ENCODE peak calls at places on chromosomes 16 and 17, in eight cellular contexts. One of them, this sample, is unnamed.

GRCh38 chr16:66326995-66327513 is 39.4 kb upstream of the CDH5 start:
- DNase-seq in WERI-Rb-1: peak
- DNase-seq in neural progenitor cell: no peak
- DNase-seq in keratinocyte: no peak
- DNase-seq in HCT116: no peak
- DNase-seq in IMR-90: no peak
- DNase-seq in AG04449: no peak
- DNase-seq in fibroblast of lung: no peak
- DNase-seq in this sample: no peak

GRCh38 chr16:85227924-85228462 is 115.7 kb upstream of the CIBAR2 start:
- DNase-seq in WERI-Rb-1: no peak
- DNase-seq in neural progenitor cell: peak
- DNase-seq in keratinocyte: no peak
- DNase-seq in HCT116: no peak
- DNase-seq in IMR-90: peak
- DNase-seq in AG04449: no peak
- DNase-seq in fibroblast of lung: peak
- DNase-seq in this sample: no peak

GRCh38 chr16:73713817-73714495 is 582.7 kb upstream of the PSMD7 start:
- DNase-seq in WERI-Rb-1: peak
- DNase-seq in neural progenitor cell: peak
- DNase-seq in keratinocyte: no peak
- DNase-seq in HCT116: peak
- DNase-seq in IMR-90: peak
- DNase-seq in AG04449: no peak
- DNase-seq in fibroblast of lung: no peak
- DNase-seq in this sample: no peak

GRCh38 chr16:2751577-2752034 is 832 bp upstream of the SRRM2 start:
- DNase-seq in WERI-Rb-1: peak
- DNase-seq in neural progenitor cell: no peak
- DNase-seq in keratinocyte: no peak
- DNase-seq in HCT116: peak
- DNase-seq in IMR-90: no peak
- DNase-seq in AG04449: no peak
- DNase-seq in fibroblast of lung: peak
- DNase-seq in this sample: no peak

GRCh38 chr17:32720671-32721070 is 156.3 kb downstream of the MYO1D start:
- DNase-seq in WERI-Rb-1: no peak
- DNase-seq in neural progenitor cell: no peak
- DNase-seq in keratinocyte: no peak
- DNase-seq in HCT116: no peak
- DNase-seq in IMR-90: no peak
- DNase-seq in AG04449: no peak
- DNase-seq in fibroblast of lung: no peak
- DNase-seq in this sample: peak

GRCh38 chr16:30519120-30520049 is 7.0 kb downstream of the ZNF768 start:
- DNase-seq in WERI-Rb-1: no peak
- DNase-seq in neural progenitor cell: no peak
- DNase-seq in keratinocyte: no peak
- DNase-seq in HCT116: no peak
- DNase-seq in IMR-90: no peak
- DNase-seq in AG04449: no peak
- DNase-seq in fibroblast of lung: no peak
- DNase-seq in this sample: no peak

GRCh38 chr17:17269926-17270773 is 10.9 kb downstream of the COPS3 start:
- DNase-seq in WERI-Rb-1: peak
- DNase-seq in neural progenitor cell: peak
- DNase-seq in keratinocyte: no peak
- DNase-seq in HCT116: peak
- DNase-seq in IMR-90: no peak
- DNase-seq in AG04449: no peak
- DNase-seq in fibroblast of lung: no peak
- DNase-seq in this sample: no peak

GRCh38 chr16:15457958-15458357 is 23.6 kb downstream of the BMERB1 start:
- DNase-seq in WERI-Rb-1: no peak
- DNase-seq in neural progenitor cell: no peak
- DNase-seq in keratinocyte: no peak
- DNase-seq in HCT116: no peak
- DNase-seq in IMR-90: no peak
- DNase-seq in AG04449: no peak
- DNase-seq in fibroblast of lung: no peak
- DNase-seq in this sample: no peak

GRCh38 chr16:58458634-58459343 is 41.2 kb upstream of the NDRG4 start:
- DNase-seq in WERI-Rb-1: no peak
- DNase-seq in neural progenitor cell: no peak
- DNase-seq in keratinocyte: no peak
- DNase-seq in HCT116: no peak
- DNase-seq in IMR-90: no peak
- DNase-seq in AG04449: no peak
- DNase-seq in fibroblast of lung: no peak
- DNase-seq in this sample: no peak

GRCh38 chr16:28575446-28576109 is 21.3 kb downstream of the SULT1A2 start:
- DNase-seq in WERI-Rb-1: no peak
- DNase-seq in neural progenitor cell: no peak
- DNase-seq in keratinocyte: no peak
- DNase-seq in HCT116: no peak
- DNase-seq in IMR-90: no peak
- DNase-seq in AG04449: no peak
- DNase-seq in fibroblast of lung: no peak
- DNase-seq in this sample: no peak

GRCh38 chr17:83183150-83183820 is 103.9 kb downstream of the METRNL start:
- DNase-seq in WERI-Rb-1: peak
- DNase-seq in neural progenitor cell: no peak
- DNase-seq in keratinocyte: no peak
- DNase-seq in HCT116: no peak
- DNase-seq in IMR-90: no peak
- DNase-seq in AG04449: no peak
- DNase-seq in fibroblast of lung: no peak
- DNase-seq in this sample: no peak

GRCh38 chr16:24819462-24820040 is 26.2 kb upstream of the SLC5A11 start:
- DNase-seq in WERI-Rb-1: no peak
- DNase-seq in neural progenitor cell: no peak
- DNase-seq in keratinocyte: no peak
- DNase-seq in HCT116: no peak
- DNase-seq in IMR-90: peak
- DNase-seq in AG04449: no peak
- DNase-seq in fibroblast of lung: no peak
- DNase-seq in this sample: no peak

GRCh38 chr16:70644763-70645597 is 1.4 kb upstream of the IL34 start:
- DNase-seq in WERI-Rb-1: no peak
- DNase-seq in neural progenitor cell: no peak
- DNase-seq in keratinocyte: no peak
- DNase-seq in HCT116: no peak
- DNase-seq in IMR-90: no peak
- DNase-seq in AG04449: no peak
- DNase-seq in fibroblast of lung: no peak
- DNase-seq in this sample: no peak

GRCh38 chr17:46785696-46786095 is 32.8 kb downstream of the WNT3 start:
- DNase-seq in WERI-Rb-1: no peak
- DNase-seq in neural progenitor cell: peak
- DNase-seq in keratinocyte: no peak
- DNase-seq in HCT116: no peak
- DNase-seq in IMR-90: no peak
- DNase-seq in AG04449: no peak
- DNase-seq in fibroblast of lung: no peak
- DNase-seq in this sample: no peak

GRCh38 chr16:76800196-76800595 is 390.8 kb upstream of the MON1B start:
- DNase-seq in WERI-Rb-1: no peak
- DNase-seq in neural progenitor cell: no peak
- DNase-seq in keratinocyte: no peak
- DNase-seq in HCT116: no peak
- DNase-seq in IMR-90: no peak
- DNase-seq in AG04449: no peak
- DNase-seq in fibroblast of lung: no peak
- DNase-seq in this sample: no peak

GRCh38 chr16:67632415-67633172 is 12.3 kb upstream of the CARMIL2 start:
- DNase-seq in WERI-Rb-1: no peak
- DNase-seq in neural progenitor cell: no peak
- DNase-seq in keratinocyte: no peak
- DNase-seq in HCT116: no peak
- DNase-seq in IMR-90: peak
- DNase-seq in AG04449: peak
- DNase-seq in fibroblast of lung: no peak
- DNase-seq in this sample: no peak

GRCh38 chr16:69942627-69943170 is 8.4 kb upstream of the CLEC18A start:
- DNase-seq in WERI-Rb-1: no peak
- DNase-seq in neural progenitor cell: no peak
- DNase-seq in keratinocyte: no peak
- DNase-seq in HCT116: no peak
- DNase-seq in IMR-90: no peak
- DNase-seq in AG04449: no peak
- DNase-seq in fibroblast of lung: no peak
- DNase-seq in this sample: no peak

GRCh38 chr17:36602924-36603384 is 1.6 kb downstream of the MRM1 start:
- DNase-seq in WERI-Rb-1: peak
- DNase-seq in neural progenitor cell: peak
- DNase-seq in keratinocyte: no peak
- DNase-seq in HCT116: peak
- DNase-seq in IMR-90: peak
- DNase-seq in AG04449: no peak
- DNase-seq in fibroblast of lung: peak
- DNase-seq in this sample: no peak

GRCh38 chr17:36992701-36993100 is 43.9 kb downstream of the AATF start:
- DNase-seq in WERI-Rb-1: no peak
- DNase-seq in neural progenitor cell: no peak
- DNase-seq in keratinocyte: no peak
- DNase-seq in HCT116: no peak
- DNase-seq in IMR-90: no peak
- DNase-seq in AG04449: no peak
- DNase-seq in fibroblast of lung: no peak
- DNase-seq in this sample: no peak

GRCh38 chr16:48365601-48366164 is 19.5 kb downstream of the SIAH1 start:
- DNase-seq in WERI-Rb-1: peak
- DNase-seq in neural progenitor cell: peak
- DNase-seq in keratinocyte: no peak
- DNase-seq in HCT116: peak
- DNase-seq in IMR-90: peak
- DNase-seq in AG04449: peak
- DNase-seq in fibroblast of lung: peak
- DNase-seq in this sample: no peak
- TF ChIP-seq CTCF in WERI-Rb-1: peak
- TF ChIP-seq CTCF in neural progenitor cell: peak
- TF ChIP-seq CTCF in keratinocyte: no peak
- TF ChIP-seq CTCF in HCT116: no peak
- TF ChIP-seq CTCF in IMR-90: no peak
- TF ChIP-seq CTCF in AG04449: peak
- TF ChIP-seq CTCF in fibroblast of lung: no peak
- TF ChIP-seq CTCF in this sample: peak

DNA sequence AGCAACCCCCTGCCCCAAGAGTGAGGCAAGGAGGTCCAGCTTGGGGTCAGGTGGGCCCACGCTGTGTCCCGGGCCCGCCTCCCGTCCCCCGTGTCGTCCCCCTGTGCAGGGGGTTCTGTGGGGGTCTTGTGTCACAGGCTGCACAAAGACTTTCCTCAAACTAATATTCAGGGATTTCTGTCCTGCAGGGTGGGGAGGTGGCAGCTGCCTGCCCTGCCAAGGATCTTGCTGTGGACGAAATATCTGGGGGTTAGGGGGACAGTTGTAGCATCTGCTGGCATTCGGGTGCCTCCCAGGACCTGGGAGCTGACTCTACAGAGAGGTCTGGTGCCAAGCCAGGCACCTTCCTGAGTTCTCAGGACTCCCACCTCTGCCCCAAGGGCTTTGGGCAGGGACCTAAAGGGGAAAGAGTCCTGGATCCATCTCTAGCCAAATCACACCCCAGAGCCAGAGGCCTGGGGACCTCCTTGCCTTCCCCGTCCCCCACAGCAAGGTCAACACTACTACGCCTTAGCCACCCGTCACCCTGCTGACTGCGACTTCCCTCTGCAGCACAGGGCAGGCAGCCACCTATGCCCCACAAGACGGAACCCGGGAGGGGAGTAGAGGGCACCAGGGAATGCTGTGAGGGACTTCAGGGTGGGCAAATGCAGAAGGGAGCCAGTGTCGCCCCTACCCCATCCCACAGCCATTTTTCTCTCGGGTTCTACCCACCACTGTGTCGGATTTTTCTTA is 59.3 kb downstream of the TMEM132E start:
- DNase-seq in WERI-Rb-1: no peak
- DNase-seq in neural progenitor cell: no peak
- DNase-seq in keratinocyte: no peak
- DNase-seq in HCT116: no peak
- DNase-seq in IMR-90: no peak
- DNase-seq in AG04449: no peak
- DNase-seq in fibroblast of lung: no peak
- DNase-seq in this sample: no peak
- H3K4me3 ChIP-seq in WERI-Rb-1: no peak
- H3K4me3 ChIP-seq in neural progenitor cell: no peak
- H3K4me3 ChIP-seq in keratinocyte: no peak
- H3K4me3 ChIP-seq in HCT116: no peak
- H3K4me3 ChIP-seq in IMR-90: no peak
- H3K4me3 ChIP-seq in AG04449: no peak
- H3K4me3 ChIP-seq in fibroblast of lung: no peak
- H3K4me3 ChIP-seq in this sample: no peak

GRCh38 chr16:1214693-1215092 is 10.4 kb downstream of the TPSG1 start:
- DNase-seq in WERI-Rb-1: no peak
- DNase-seq in neural progenitor cell: no peak
- DNase-seq in keratinocyte: no peak
- DNase-seq in HCT116: no peak
- DNase-seq in IMR-90: no peak
- DNase-seq in AG04449: no peak
- DNase-seq in fibroblast of lung: no peak
- DNase-seq in this sample: no peak

GRCh38 chr16:1215574-1216295 is 9.3 kb downstream of the TPSG1 start:
- DNase-seq in WERI-Rb-1: peak
- DNase-seq in neural progenitor cell: no peak
- DNase-seq in keratinocyte: no peak
- DNase-seq in HCT116: no peak
- DNase-seq in IMR-90: no peak
- DNase-seq in AG04449: no peak
- DNase-seq in fibroblast of lung: no peak
- DNase-seq in this sample: no peak

GRCh38 chr16:1216681-1217400 is 8.2 kb downstream of the TPSG1 start:
- DNase-seq in WERI-Rb-1: no peak
- DNase-seq in neural progenitor cell: no peak
- DNase-seq in keratinocyte: no peak
- DNase-seq in HCT116: no peak
- DNase-seq in IMR-90: no peak
- DNase-seq in AG04449: no peak
- DNase-seq in fibroblast of lung: no peak
- DNase-seq in this sample: no peak

GRCh38 chr16:1217526-1217925 is 7.5 kb downstream of the TPSG1 start:
- DNase-seq in WERI-Rb-1: no peak
- DNase-seq in neural progenitor cell: no peak
- DNase-seq in keratinocyte: no peak
- DNase-seq in HCT116: no peak
- DNase-seq in IMR-90: no peak
- DNase-seq in AG04449: no peak
- DNase-seq in fibroblast of lung: no peak
- DNase-seq in this sample: no peak

GRCh38 chr16:1216296-1216619 is 8.8 kb downstream of the TPSG1 start:
- DNase-seq in WERI-Rb-1: no peak
- DNase-seq in neural progenitor cell: no peak
- DNase-seq in keratinocyte: no peak
- DNase-seq in HCT116: no peak
- DNase-seq in IMR-90: no peak
- DNase-seq in AG04449: no peak
- DNase-seq in fibroblast of lung: no peak
- DNase-seq in this sample: no peak
- TF ChIP-seq CTCF in WERI-Rb-1: no peak
- TF ChIP-seq CTCF in neural progenitor cell: no peak
- TF ChIP-seq CTCF in keratinocyte: no peak
- TF ChIP-seq CTCF in HCT116: no peak
- TF ChIP-seq CTCF in IMR-90: no peak
- TF ChIP-seq CTCF in AG04449: no peak
- TF ChIP-seq CTCF in fibroblast of lung: no peak
- TF ChIP-seq CTCF in this sample: no peak

GRCh38 chr17:7588553-7589203 is 1.2 kb downstream of the SOX15 start:
- DNase-seq in WERI-Rb-1: no peak
- DNase-seq in neural progenitor cell: no peak
- DNase-seq in keratinocyte: no peak
- DNase-seq in HCT116: no peak
- DNase-seq in IMR-90: no peak
- DNase-seq in AG04449: no peak
- DNase-seq in fibroblast of lung: no peak
- DNase-seq in this sample: no peak
- H3K4me3 ChIP-seq in WERI-Rb-1: peak
- H3K4me3 ChIP-seq in neural progenitor cell: peak
- H3K4me3 ChIP-seq in keratinocyte: peak
- H3K4me3 ChIP-seq in HCT116: no peak
- H3K4me3 ChIP-seq in IMR-90: no peak
- H3K4me3 ChIP-seq in AG04449: no peak
- H3K4me3 ChIP-seq in fibroblast of lung: peak
- H3K4me3 ChIP-seq in this sample: peak

This sample was measured in epithelial cell of proximal tubule.